ENCODE peak calls at places on chromosomes 11 and 22, in eight cellular contexts. G, J, K, S, H, N, O and E are unnamed samples.

GRCh38 chr11:73577496-73577917 is 20.4 kb downstream of the FAM168A start:
- DNase-seq in G (no peak), J (no peak), K (no peak), S (no peak), H (no peak), N (peak), O (no peak), E (no peak)

GRCh38 chr11:100827934-100828661 is 141.0 kb downstream of the ARHGAP42 start:
- DNase-seq in G (no peak), J (no peak), K (no peak), S (no peak), H (no peak), N (no peak), O (no peak), E (peak)

GRCh38 chr11:111926505-111927391 is 8.0 kb downstream of the C11orf52 start:
- DNase-seq in G (peak), J (peak), K (peak), S (peak), H (peak), N (peak), O (peak), E (peak)

GRCh38 chr11:15157181-15157580 is 42.5 kb downstream of the INSC start:
- DNase-seq in G (no peak), J (no peak), K (no peak), S (no peak), H (no peak), N (no peak), O (no peak), E (no peak)

GRCh38 chr11:11444027-11444799 is 91.2 kb upstream of the CSNK2A3 start:
- DNase-seq in G (no peak), J (no peak), K (no peak), S (no peak), H (no peak), N (no peak), O (no peak), E (no peak)

GRCh38 chr22:31148953-31149627 is 8.8 kb upstream of the PLA2G3 start:
- DNase-seq in G (peak), J (peak), K (peak), S (peak), H (no peak), N (peak), O (no peak), E (peak)

GRCh38 chr11:122453586-122453985 is 201.9 kb upstream of the UBASH3B start:
- DNase-seq in G (no peak), J (no peak), K (no peak), S (no peak), H (no peak), N (no peak), O (no peak), E (no peak)

GRCh38 chr22:24823787-24824186 is 17.8 kb downstream of the SGSM1 start:
- DNase-seq in G (no peak), J (no peak), K (no peak), S (no peak), H (no peak), N (no peak), O (no peak), E (no peak)

GRCh38 chr11:33006010-33006409 is 9.7 kb upstream of the DEPDC7 start:
- DNase-seq in G (no peak), J (no peak), K (no peak), S (no peak), H (no peak), N (no peak), O (no peak), E (no peak)

GRCh38 chr11:117931331-117931950 is 2.2 kb upstream of the TMPRSS13 start:
- DNase-seq in G (no peak), J (no peak), K (no peak), S (no peak), H (no peak), N (no peak), O (no peak), E (no peak)

GRCh38 chr11:27640954-27641353 is 59.3 kb downstream of the BDNF start:
- DNase-seq in G (no peak), J (no peak), K (no peak), S (no peak), H (no peak), N (no peak), O (no peak), E (no peak)

GRCh38 chr11:43845816-43846215 is 34.8 kb upstream of the ALKBH3 start:
- DNase-seq in G (no peak), J (no peak), K (no peak), S (no peak), H (no peak), N (no peak), O (no peak), E (no peak)

GRCh38 chr11:69939551-69940245 is 120.5 kb upstream of the FGF3 start:
- DNase-seq in G (no peak), J (no peak), K (peak), S (peak), H (no peak), N (no peak), O (no peak), E (no peak)

GRCh38 chr11:22510010-22510409 is 115.6 kb downstream of the FANCF start:
- DNase-seq in G (no peak), J (no peak), K (no peak), S (no peak), H (no peak), N (no peak), O (no peak), E (no peak)